ENCODE peak calls at places on chromosomes 13 and 19, in five cellular contexts. D is HCT116, I is adrenal gland, G is breast epithelium, V is A549. C is an unnamed sample.

GRCh38 chr19:38035515-38036495 is 128.8 kb downstream of the SIPA1L3 start:
- DNase-seq in V (no peak), D (no peak), G (no peak), I (no peak), C (no peak)

GRCh38 chr13:66430266-66430665 is 799.9 kb downstream of the PCDH9 start:
- DNase-seq in I (no peak), V (no peak), D (no peak), G (no peak), C (no peak)

GRCh38 chr13:20489185-20489820 is 36.4 kb downstream of the CRYL1 start:
- DNase-seq in D (peak), G (no peak), V (no peak), I (no peak), C (peak)

GRCh38 chr19:58317481-58318072 is 9.2 kb upstream of the ZSCAN22 start:
- DNase-seq in G (no peak), V (no peak), D (no peak), I (no peak), C (no peak)

GRCh38 chr19:14474827-14475226 is 327 bp downstream of the PTGER1 start:
- DNase-seq in D (no peak), V (no peak), I (no peak), G (no peak), C (no peak)

GRCh38 chr13:59261928-59262488 is 901.7 kb downstream of the DIAPH3 start:
- DNase-seq in G (no peak), D (no peak), I (no peak), V (no peak), C (no peak)

GRCh38 chr13:114298866-114299265 is 15.4 kb upstream of the CHAMP1 start:
- DNase-seq in I (no peak), D (no peak), G (no peak), V (no peak), C (no peak)

GRCh38 chr13:50412046-50412617 is 396.9 kb downstream of the KCNRG start:
- DNase-seq in I (no peak), G (no peak), D (no peak), V (no peak), C (no peak)

GRCh38 chr19:35487821-35488220 is 2.4 kb downstream of the KRTDAP start:
- DNase-seq in G (no peak), I (no peak), V (no peak), D (no peak), C (no peak)

GRCh38 chr13:39918837-39919236 is 263.4 kb downstream of the COG6 start:
- DNase-seq in D (no peak), I (no peak), G (no peak), V (no peak), C (no peak)

GRCh38 chr19:294819-295686 is 3.9 kb upstream of the PLPP2 start:
- DNase-seq in D (no peak), G (peak), I (no peak), V (peak), C (no peak)

GRCh38 chr19:40785526-40785925 is 7.5 kb downstream of the RAB4B start:
- DNase-seq in V (no peak), G (no peak), D (no peak), I (no peak), C (no peak)

GRCh38 chr13:37747071-37747612 is 122.4 kb downstream of the TRPC4 start:
- DNase-seq in G (no peak), D (no peak), I (no peak), V (no peak), C (no peak)

GRCh38 chr19:35125270-35125717 is 9.6 kb downstream of the LGI4 start:
- DNase-seq in G (no peak), D (no peak), I (no peak), V (no peak), C (no peak)

GRCh38 chr13:73908809-73909208 is 225.4 kb downstream of the KLF12 start:
- DNase-seq in I (no peak), V (no peak), G (no peak), D (no peak), C (no peak)
- TF ChIP-seq POLR2A in I (no peak), V (no peak), G (no peak), D (no peak), C (no peak)

GRCh38 chr19:6529937-6530384 is 865 bp upstream of the TNFSF9 start:
- DNase-seq in V (no peak), I (no peak), G (no peak), D (no peak), C (no peak)

GRCh38 chr19:6532244-6532999 is 1.6 kb downstream of the TNFSF9 start:
- DNase-seq in G (no peak), I (no peak), V (no peak), D (no peak), C (no peak)

GRCh38 chr19:6531956-6532243 is 1.1 kb downstream of the TNFSF9 start:
- DNase-seq in G (no peak), I (no peak), D (no peak), V (no peak), C (no peak)

GRCh38 chr19:6530385-6531162 is at the start of gene TNFSF9:
- DNase-seq in D (peak), V (peak), G (peak), I (peak), C (peak)

DNA sequence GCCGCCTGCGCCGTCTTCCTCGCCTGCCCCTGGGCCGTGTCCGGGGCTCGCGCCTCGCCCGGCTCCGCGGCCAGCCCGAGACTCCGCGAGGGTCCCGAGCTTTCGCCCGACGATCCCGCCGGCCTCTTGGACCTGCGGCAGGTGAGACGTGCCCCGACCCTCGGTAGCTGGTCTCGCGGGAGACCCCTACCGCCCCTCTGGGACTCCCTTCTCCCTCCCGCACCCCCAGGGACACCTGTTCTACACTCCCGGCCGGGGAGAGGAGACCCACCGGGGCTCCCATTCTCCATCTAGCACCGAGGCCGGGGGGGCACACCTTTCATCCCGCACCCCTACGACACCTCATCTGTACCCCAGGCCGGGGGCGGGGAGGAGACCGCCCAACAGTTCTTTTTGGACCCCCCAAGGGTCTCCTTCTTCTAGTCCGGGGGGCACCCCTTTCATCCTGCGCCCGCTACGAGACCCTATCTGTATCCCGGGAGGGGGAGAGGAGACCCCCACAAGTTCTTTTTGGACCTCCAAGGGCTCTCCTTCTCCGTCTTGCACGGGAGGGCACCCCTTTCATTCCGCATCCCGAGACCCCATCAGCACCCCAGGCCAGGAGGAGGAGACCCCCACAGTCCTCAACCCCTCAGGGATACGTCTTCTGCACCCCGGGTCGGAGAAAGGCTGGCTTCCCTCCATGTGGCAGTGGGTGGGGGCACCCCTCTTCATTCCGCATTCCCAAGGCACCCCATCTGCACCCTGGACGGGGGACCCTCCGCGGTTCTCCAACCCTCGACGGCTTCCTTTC is 533 bp downstream of the TNFSF9 start:
- DNase-seq in D (no peak), G (no peak), V (no peak), I (no peak), C (no peak)
- TF ChIP-seq POLR2A in D (no peak), G (no peak), V (no peak), I (no peak), C (no peak)

DNA sequence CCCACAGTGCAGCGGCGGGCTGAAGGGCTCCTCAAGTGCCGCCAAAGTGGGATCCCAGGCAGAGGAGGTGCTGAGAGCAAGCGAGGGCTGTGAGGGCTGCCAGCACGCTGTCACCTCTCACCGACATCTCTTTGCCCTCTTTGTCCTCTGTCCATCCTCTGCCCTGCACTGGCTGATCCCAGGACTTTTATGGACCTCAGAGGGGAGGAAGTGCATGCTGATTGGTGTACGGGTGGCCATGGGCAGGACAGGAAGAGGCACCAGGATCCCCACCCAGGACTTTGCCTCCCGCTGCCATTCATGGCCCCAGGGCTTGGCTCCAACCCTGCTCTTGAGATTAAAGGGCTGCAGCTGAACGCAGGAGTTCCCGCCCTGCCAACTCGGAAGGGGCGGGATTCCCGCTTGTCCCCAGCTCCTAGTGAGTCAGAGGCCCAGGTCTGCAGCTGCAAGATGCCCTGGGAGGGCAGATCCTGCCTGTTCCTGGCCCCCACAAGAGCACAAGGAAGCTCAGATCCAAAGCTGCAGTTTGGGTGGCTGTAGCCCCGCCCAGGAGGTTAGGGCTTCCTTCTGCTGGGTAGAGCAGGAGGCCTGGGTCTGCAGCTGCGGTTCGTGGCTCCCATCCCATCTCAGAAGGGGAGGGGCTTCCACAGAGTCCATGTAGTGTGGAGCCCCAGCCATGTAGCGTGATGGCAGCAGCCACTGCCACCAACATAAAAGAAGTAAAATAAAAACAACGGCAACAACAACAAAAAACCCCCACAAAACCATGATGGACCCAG is 1716.7 kb downstream of the SLITRK1 start:
- DNase-seq in I (no peak), V (no peak), D (no peak), G (no peak), C (no peak)
- TF ChIP-seq POLR2A in I (no peak), V (no peak), D (no peak), G (no peak), C (no peak)

GRCh38 chr13:78137404-78138142 is 218.9 kb upstream of the EDNRB start:
- DNase-seq in G (no peak), V (peak), D (peak), I (peak), C (no peak)

GRCh38 chr13:78131811-78132210 is 213.2 kb upstream of the EDNRB start:
- DNase-seq in G (no peak), I (no peak), V (no peak), D (no peak), C (no peak)

GRCh38 chr13:78129850-78130249 is 211.2 kb upstream of the EDNRB start:
- DNase-seq in D (no peak), V (no peak), I (no peak), G (no peak), C (no peak)

GRCh38 chr13:78136966-78137365 is 218.3 kb upstream of the EDNRB start:
- DNase-seq in V (no peak), D (no peak), G (no peak), I (no peak), C (no peak)

GRCh38 chr13:78133511-78133910 is 214.9 kb upstream of the EDNRB start:
- DNase-seq in V (no peak), I (no peak), D (no peak), G (no peak), C (no peak)
- TF ChIP-seq POLR2A in V (no peak), I (no peak), D (no peak), G (no peak), C (no peak)

DNA sequence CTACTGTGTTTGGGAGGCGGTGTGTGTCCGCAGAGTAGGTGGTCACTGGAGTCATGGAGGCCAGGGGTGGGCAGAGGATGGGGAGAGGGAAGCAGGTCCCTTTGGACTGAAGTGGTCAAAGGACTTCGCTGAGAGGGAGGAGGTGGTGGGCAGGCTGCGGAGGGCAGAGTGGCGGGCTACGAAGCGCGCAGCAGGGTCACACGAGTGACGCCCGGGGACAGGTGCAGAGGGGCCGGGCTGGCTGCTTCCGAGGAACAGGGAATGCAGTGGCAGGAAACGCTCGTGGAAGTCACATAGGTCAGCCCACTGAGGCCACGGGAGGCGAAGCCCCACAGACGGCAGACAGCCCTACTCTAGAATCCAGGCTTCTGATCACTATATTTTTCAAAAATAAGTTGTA is 111.5 kb downstream of the URI1 start:
- DNase-seq in G (no peak), I (no peak), D (no peak), V (no peak), C (no peak)
- TF ChIP-seq POLR2A in G (no peak), I (no peak), D (no peak), V (no peak), C (no peak)

GRCh38 chr13:94601446-94602431 is at the start of gene GPR180:
- DNase-seq in D (peak), G (peak), V (peak), I (peak), C (peak)
- TF ChIP-seq POLR2A in D (peak), G (peak), V (peak), I (peak), C (no peak)

GRCh38 chr19:33064778-33065550 is at the start of gene RHPN2:
- DNase-seq in V (peak), D (peak), I (peak), G (peak), C (no peak)
- TF ChIP-seq POLR2A in V (peak), D (peak), I (no peak), G (no peak), C (no peak)

GRCh38 chr19:5038631-5039271 is 69.8 kb downstream of the KDM4B start:
- DNase-seq in I (no peak), V (peak), G (no peak), D (no peak), C (no peak)
- TF ChIP-seq POLR2A in I (no peak), V (no peak), G (no peak), D (no peak), C (no peak)

DNA sequence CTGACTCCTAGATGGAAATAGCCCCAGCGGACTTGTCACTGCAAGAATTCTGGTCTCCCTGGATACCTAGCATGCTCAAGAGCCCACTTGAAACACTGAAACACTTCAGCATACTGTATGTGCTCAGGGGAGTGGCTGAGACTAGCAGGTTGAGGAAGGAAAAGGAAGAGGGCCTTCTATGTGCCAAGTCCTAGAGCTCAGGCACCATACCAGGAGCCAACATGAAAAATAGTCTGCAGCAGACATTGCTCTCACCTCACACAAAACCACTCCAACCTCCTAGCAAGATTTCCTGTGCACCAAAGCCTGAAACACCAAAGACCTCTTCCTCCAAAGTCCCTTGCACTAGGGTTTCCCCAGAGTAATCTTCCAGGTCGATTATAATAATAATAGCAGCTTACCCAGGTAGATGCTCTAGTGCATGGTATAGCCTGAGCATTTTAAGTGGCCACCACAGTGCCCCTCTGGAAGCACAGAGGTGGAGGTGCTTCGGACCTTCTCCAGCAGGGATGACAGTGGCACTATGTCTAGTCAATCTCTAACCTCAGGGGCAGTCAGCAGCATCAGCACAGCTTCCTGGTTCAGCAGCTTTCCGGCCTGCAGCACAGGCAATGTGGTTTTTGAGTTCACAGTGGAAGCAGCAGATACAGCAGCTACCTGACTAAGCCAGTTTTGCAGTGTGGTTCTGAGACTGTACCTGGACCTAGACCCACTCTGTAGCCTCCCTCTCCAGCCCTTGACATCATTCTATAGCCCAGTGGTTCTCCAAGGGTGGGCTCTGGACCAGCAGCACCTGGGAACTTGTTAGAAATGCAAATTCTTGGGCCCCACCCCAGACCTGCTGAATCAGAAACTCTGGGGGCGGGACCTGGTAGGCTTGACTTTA is 45.6 kb upstream of the UBE2L5 start:
- DNase-seq in V (no peak), D (no peak), G (no peak), I (no peak), C (peak)
- TF ChIP-seq POLR2A in V (no peak), D (no peak), G (no peak), I (no peak), C (no peak)

GRCh38 chr13:29683041-29683440 is 87.6 kb upstream of the SLC7A1 start:
- DNase-seq in G (no peak), I (no peak), D (no peak), V (no peak), C (no peak)
- TF ChIP-seq POLR2A in G (no peak), I (no peak), D (no peak), V (no peak), C (no peak)